ENCODE peak calls at places on chromosomes 4 and X, in seven cellular contexts. C is NCI-H2081; N is activated CD8-positive, alpha-beta memory T cell treated with anti-CD3 and anti-CD28 coated beads for 24 hours; W is aorta; E is AG20443; M is skeletal muscle cell; R is heart left ventricle. D is an unnamed sample.

GRCh38 chrX:10636337-10636736 is 16.0 kb upstream of the MID1 start:
- DNase-seq in C (peak; percentile 30), N (no peak), W (no peak), E (peak; percentile 43), M (no peak), R (peak; percentile 30), D (no peak)

GRCh38 chr4:5137226-5137625 is 85.9 kb downstream of the STK32B start:
- DNase-seq in C (no peak), N (peak; percentile 1), W (no peak), E (no peak), M (no peak), R (no peak), D (no peak)

GRCh38 chrX:72685018-72685417 is 29.1 kb downstream of the PHKA1 start:
- DNase-seq in C (no peak), N (no peak), W (no peak), E (no peak), M (no peak), R (no peak), D (no peak)

GRCh38 chr4:76059750-76060149 is 14.8 kb upstream of the ART3 start:
- DNase-seq in C (no peak), N (no peak), W (no peak), E (no peak), M (no peak), R (no peak), D (no peak)

GRCh38 chr4:119593698-119594097 is 34.9 kb downstream of the PDE5A start:
- DNase-seq in C (no peak), N (no peak), W (no peak), E (no peak), M (no peak), R (no peak), D (no peak)

GRCh38 chr4:111781611-111782010 is 363.6 kb upstream of the FAM241A start:
- DNase-seq in C (no peak), N (no peak), W (no peak), E (no peak), M (no peak), R (no peak), D (no peak)

GRCh38 chr4:140296871-140297570 is 76.4 kb upstream of the SCOC start:
- DNase-seq in C (peak; percentile 43), N (no peak), W (no peak), E (no peak), M (no peak), R (no peak), D (no peak)

GRCh38 chr4:83075696-83076095 is 38.8 kb downstream of the PLAC8 start:
- DNase-seq in C (no peak), N (no peak), W (no peak), E (peak; percentile 65), M (peak; percentile 42), R (no peak), D (no peak)

GRCh38 chr4:19809989-19810388 is 441.7 kb upstream of the SLIT2 start:
- DNase-seq in C (no peak), N (no peak), W (no peak), E (no peak), M (no peak), R (no peak), D (no peak)

GRCh38 chr4:78336093-78336943 is 215.3 kb upstream of the ANXA3 start:
- DNase-seq in C (no peak), N (no peak), W (no peak), E (peak; percentile 21), M (no peak), R (no peak), D (no peak)

GRCh38 chrX:69158166-69159040 is 6.8 kb downstream of the PJA1 start:
- DNase-seq in C (peak; percentile 6), N (peak; percentile 59), W (peak; percentile 83), E (peak; percentile 27), M (no peak), R (peak; percentile 82), D (no peak)

GRCh38 chr4:133513891-133514290 is 364.8 kb downstream of the PCDH10 start:
- DNase-seq in C (no peak), N (no peak), W (no peak), E (no peak), M (no peak), R (no peak), D (no peak)

GRCh38 chr4:61468091-61468720 is 268.1 kb downstream of the ADGRL3 start:
- DNase-seq in C (no peak), N (no peak), W (no peak), E (no peak), M (peak; percentile 42), R (no peak), D (no peak)

GRCh38 chrX:87392369-87392768 is 125.2 kb upstream of the KLHL4 start:
- DNase-seq in C (no peak), N (no peak), W (no peak), E (no peak), M (no peak), R (no peak), D (no peak)